ENCODE peak calls at places on chromosome X, in eight cellular contexts. One of them, this sample, is unnamed.

GRCh38 chrX:13420545-13421183 is 100.8 kb upstream of the ATXN3L start:
- DNase-seq in vagina: no peak
- DNase-seq in astrocyte: no peak
- DNase-seq in breast epithelium: no peak
- DNase-seq in fibroblast of villous mesenchyme: no peak
- DNase-seq in tibial nerve: no peak
- DNase-seq in fibroblast of mammary gland: no peak
- DNase-seq in colonic mucosa: no peak
- DNase-seq in this sample: no peak

GRCh38 chrX:9282325-9282724 is 182.5 kb upstream of the TBL1X start:
- DNase-seq in vagina: no peak
- DNase-seq in tibial nerve: peak
- DNase-seq in colonic mucosa: no peak
- DNase-seq in fibroblast of mammary gland: no peak
- DNase-seq in fibroblast of villous mesenchyme: no peak
- DNase-seq in breast epithelium: no peak
- DNase-seq in astrocyte: no peak
- DNase-seq in this sample: peak

GRCh38 chrX:16869393-16870094 is 618 bp downstream of the RBBP7 start:
- DNase-seq in fibroblast of mammary gland: no peak
- DNase-seq in breast epithelium: no peak
- DNase-seq in fibroblast of villous mesenchyme: peak
- DNase-seq in tibial nerve: no peak
- DNase-seq in astrocyte: no peak
- DNase-seq in colonic mucosa: peak
- DNase-seq in vagina: no peak
- DNase-seq in this sample: peak

GRCh38 chrX:80808160-80808735 is 1.4 kb downstream of the BRWD3 start:
- DNase-seq in vagina: no peak
- DNase-seq in tibial nerve: peak
- DNase-seq in astrocyte: peak
- DNase-seq in fibroblast of mammary gland: peak
- DNase-seq in fibroblast of villous mesenchyme: peak
- DNase-seq in colonic mucosa: peak
- DNase-seq in breast epithelium: no peak
- DNase-seq in this sample: peak

GRCh38 chrX:136347706-136348105 is 46.9 kb downstream of the ADGRG4 start:
- DNase-seq in breast epithelium: no peak
- DNase-seq in fibroblast of villous mesenchyme: no peak
- DNase-seq in astrocyte: no peak
- DNase-seq in colonic mucosa: no peak
- DNase-seq in vagina: no peak
- DNase-seq in fibroblast of mammary gland: no peak
- DNase-seq in tibial nerve: no peak
- DNase-seq in this sample: no peak

GRCh38 chrX:21153503-21153902 is 220.7 kb upstream of the CNKSR2 start:
- DNase-seq in tibial nerve: peak
- DNase-seq in fibroblast of villous mesenchyme: peak
- DNase-seq in colonic mucosa: no peak
- DNase-seq in astrocyte: peak
- DNase-seq in vagina: no peak
- DNase-seq in breast epithelium: no peak
- DNase-seq in fibroblast of mammary gland: peak
- DNase-seq in this sample: peak

GRCh38 chrX:130186645-130187044 is 14.9 kb downstream of the RAB33A start:
- DNase-seq in breast epithelium: no peak
- DNase-seq in fibroblast of villous mesenchyme: peak
- DNase-seq in colonic mucosa: no peak
- DNase-seq in vagina: no peak
- DNase-seq in fibroblast of mammary gland: no peak
- DNase-seq in astrocyte: no peak
- DNase-seq in tibial nerve: no peak
- DNase-seq in this sample: no peak

GRCh38 chrX:133321441-133321840 is 93.8 kb downstream of the GPC4 start:
- DNase-seq in astrocyte: peak
- DNase-seq in vagina: no peak
- DNase-seq in fibroblast of mammary gland: no peak
- DNase-seq in colonic mucosa: no peak
- DNase-seq in fibroblast of villous mesenchyme: no peak
- DNase-seq in tibial nerve: no peak
- DNase-seq in breast epithelium: no peak
- DNase-seq in this sample: no peak

GRCh38 chrX:109826954-109827708 is 94.1 kb upstream of the ACSL4 start:
- DNase-seq in breast epithelium: no peak
- DNase-seq in astrocyte: peak
- DNase-seq in fibroblast of villous mesenchyme: peak
- DNase-seq in colonic mucosa: no peak
- DNase-seq in vagina: no peak
- DNase-seq in fibroblast of mammary gland: peak
- DNase-seq in tibial nerve: no peak
- DNase-seq in this sample: peak

GRCh38 chrX:77505227-77505626 is 58.0 kb downstream of the FGF16 start:
- DNase-seq in tibial nerve: no peak
- DNase-seq in colonic mucosa: no peak
- DNase-seq in fibroblast of mammary gland: peak
- DNase-seq in fibroblast of villous mesenchyme: peak
- DNase-seq in astrocyte: peak
- DNase-seq in vagina: no peak
- DNase-seq in breast epithelium: no peak
- DNase-seq in this sample: peak

GRCh38 chrX:107628662-107629532 is 587 bp downstream of the PRPS1 start:
- DNase-seq in vagina: no peak
- DNase-seq in colonic mucosa: peak
- DNase-seq in fibroblast of mammary gland: peak
- DNase-seq in fibroblast of villous mesenchyme: peak
- DNase-seq in breast epithelium: no peak
- DNase-seq in astrocyte: peak
- DNase-seq in tibial nerve: peak
- DNase-seq in this sample: no peak

GRCh38 chrX:71367396-71367795 is 1.2 kb downstream of the TAF1 start:
- DNase-seq in fibroblast of villous mesenchyme: peak
- DNase-seq in tibial nerve: no peak
- DNase-seq in fibroblast of mammary gland: no peak
- DNase-seq in colonic mucosa: no peak
- DNase-seq in breast epithelium: no peak
- DNase-seq in vagina: no peak
- DNase-seq in astrocyte: no peak
- DNase-seq in this sample: peak

GRCh38 chrX:81556880-81557279 is 355.0 kb downstream of the SH3BGRL start:
- DNase-seq in tibial nerve: no peak
- DNase-seq in vagina: no peak
- DNase-seq in fibroblast of mammary gland: no peak
- DNase-seq in colonic mucosa: no peak
- DNase-seq in breast epithelium: no peak
- DNase-seq in astrocyte: no peak
- DNase-seq in fibroblast of villous mesenchyme: no peak
- DNase-seq in this sample: no peak

DNA sequence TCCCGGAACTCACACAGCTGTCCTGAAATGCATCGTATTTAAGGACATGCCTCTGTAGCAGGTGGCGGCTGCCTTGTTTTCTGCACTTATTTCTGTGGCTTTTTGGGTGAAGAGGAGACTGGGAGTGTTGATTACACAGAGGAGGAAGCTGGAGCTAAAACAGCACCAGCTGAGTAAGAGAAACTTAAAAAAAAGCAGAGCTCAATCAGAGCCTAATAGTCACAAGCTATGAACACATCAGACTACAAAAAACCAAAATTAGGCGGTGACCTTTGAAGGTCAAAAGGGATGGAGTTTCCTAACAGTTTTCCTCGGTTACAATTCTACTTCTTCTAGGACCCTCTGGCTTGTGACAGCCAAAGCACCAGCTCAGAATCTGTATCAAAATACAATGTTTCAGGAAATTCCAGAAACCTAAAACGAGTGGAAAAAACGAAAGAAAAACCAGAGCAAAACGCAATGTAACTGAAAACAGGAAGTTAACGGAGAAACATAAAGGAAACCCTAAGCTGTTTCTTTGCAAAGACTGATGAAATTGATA is 13.5 kb downstream of the PRKX start:
- DNase-seq in vagina: no peak
- DNase-seq in astrocyte: no peak
- DNase-seq in fibroblast of villous mesenchyme: peak
- DNase-seq in tibial nerve: no peak
- DNase-seq in colonic mucosa: no peak
- DNase-seq in fibroblast of mammary gland: peak
- DNase-seq in breast epithelium: no peak
- DNase-seq in this sample: peak
- H3K4me3 ChIP-seq in vagina: peak
- H3K4me3 ChIP-seq in astrocyte: no peak
- H3K4me3 ChIP-seq in fibroblast of villous mesenchyme: peak
- H3K4me3 ChIP-seq in tibial nerve: peak
- H3K4me3 ChIP-seq in colonic mucosa: peak
- H3K4me3 ChIP-seq in fibroblast of mammary gland: peak
- H3K4me3 ChIP-seq in breast epithelium: peak
- H3K4me3 ChIP-seq in this sample: peak

GRCh38 chrX:69282893-69283690 is 117.8 kb upstream of the PJA1 start:
- DNase-seq in tibial nerve: no peak
- DNase-seq in fibroblast of mammary gland: no peak
- DNase-seq in breast epithelium: no peak
- DNase-seq in astrocyte: no peak
- DNase-seq in fibroblast of villous mesenchyme: no peak
- DNase-seq in vagina: no peak
- DNase-seq in colonic mucosa: no peak
- DNase-seq in this sample: no peak
- TF ChIP-seq CTCF in tibial nerve: no peak
- TF ChIP-seq CTCF in fibroblast of mammary gland: no peak
- TF ChIP-seq CTCF in breast epithelium: no peak
- TF ChIP-seq CTCF in astrocyte: no peak
- TF ChIP-seq CTCF in fibroblast of villous mesenchyme: no peak
- TF ChIP-seq CTCF in vagina: no peak
- TF ChIP-seq CTCF in colonic mucosa: no peak
- TF ChIP-seq CTCF in this sample: no peak

GRCh38 chrX:150334998-150335397 is 28.1 kb upstream of the MAMLD1 start:
- DNase-seq in fibroblast of villous mesenchyme: no peak
- DNase-seq in astrocyte: no peak
- DNase-seq in colonic mucosa: no peak
- DNase-seq in breast epithelium: no peak
- DNase-seq in vagina: no peak
- DNase-seq in fibroblast of mammary gland: no peak
- DNase-seq in tibial nerve: no peak
- DNase-seq in this sample: no peak

GRCh38 chrX:150329888-150330287 is 33.2 kb upstream of the MAMLD1 start:
- DNase-seq in colonic mucosa: no peak
- DNase-seq in astrocyte: peak
- DNase-seq in vagina: no peak
- DNase-seq in breast epithelium: no peak
- DNase-seq in fibroblast of mammary gland: no peak
- DNase-seq in fibroblast of villous mesenchyme: no peak
- DNase-seq in tibial nerve: no peak
- DNase-seq in this sample: no peak

GRCh38 chrX:150334100-150334499 is 29.0 kb upstream of the MAMLD1 start:
- DNase-seq in fibroblast of villous mesenchyme: no peak
- DNase-seq in tibial nerve: no peak
- DNase-seq in astrocyte: no peak
- DNase-seq in fibroblast of mammary gland: peak
- DNase-seq in vagina: no peak
- DNase-seq in colonic mucosa: no peak
- DNase-seq in breast epithelium: no peak
- DNase-seq in this sample: no peak

GRCh38 chrX:150329282-150329681 is 33.8 kb upstream of the MAMLD1 start:
- DNase-seq in vagina: no peak
- DNase-seq in colonic mucosa: no peak
- DNase-seq in fibroblast of mammary gland: no peak
- DNase-seq in breast epithelium: no peak
- DNase-seq in fibroblast of villous mesenchyme: no peak
- DNase-seq in astrocyte: no peak
- DNase-seq in tibial nerve: no peak
- DNase-seq in this sample: no peak

GRCh38 chrX:150332023-150332422 is 31.1 kb upstream of the MAMLD1 start:
- DNase-seq in fibroblast of villous mesenchyme: no peak
- DNase-seq in vagina: no peak
- DNase-seq in breast epithelium: no peak
- DNase-seq in astrocyte: no peak
- DNase-seq in colonic mucosa: no peak
- DNase-seq in tibial nerve: no peak
- DNase-seq in fibroblast of mammary gland: no peak
- DNase-seq in this sample: no peak
- H3K4me3 ChIP-seq in fibroblast of villous mesenchyme: no peak
- H3K4me3 ChIP-seq in vagina: no peak
- H3K4me3 ChIP-seq in breast epithelium: no peak
- H3K4me3 ChIP-seq in astrocyte: no peak
- H3K4me3 ChIP-seq in colonic mucosa: no peak
- H3K4me3 ChIP-seq in tibial nerve: no peak
- H3K4me3 ChIP-seq in fibroblast of mammary gland: no peak
- H3K4me3 ChIP-seq in this sample: no peak

DNA sequence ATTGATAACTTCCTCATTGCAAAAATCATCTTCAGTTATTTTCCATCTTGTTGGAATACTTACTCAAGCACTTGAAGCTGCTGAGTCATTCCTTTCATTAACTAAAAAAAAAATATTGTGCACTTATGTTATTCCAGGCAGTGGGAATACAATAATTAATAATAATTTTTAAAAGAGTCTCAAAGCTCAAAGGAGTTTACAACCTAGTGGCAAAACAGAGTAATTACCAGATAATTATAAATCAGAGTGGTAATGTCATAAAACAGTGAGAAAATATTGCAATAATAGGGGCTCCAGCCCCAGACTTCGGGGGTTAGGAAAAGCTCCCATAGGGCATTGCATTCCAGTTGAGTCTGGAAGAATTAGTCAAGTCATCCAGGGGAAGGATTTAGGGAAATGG is 79.6 kb downstream of the DDX53 start:
- DNase-seq in fibroblast of mammary gland: no peak
- DNase-seq in fibroblast of villous mesenchyme: no peak
- DNase-seq in breast epithelium: no peak
- DNase-seq in colonic mucosa: no peak
- DNase-seq in vagina: no peak
- DNase-seq in tibial nerve: no peak
- DNase-seq in astrocyte: no peak
- DNase-seq in this sample: no peak
- TF ChIP-seq CTCF in fibroblast of mammary gland: no peak
- TF ChIP-seq CTCF in fibroblast of villous mesenchyme: no peak
- TF ChIP-seq CTCF in breast epithelium: no peak
- TF ChIP-seq CTCF in colonic mucosa: no peak
- TF ChIP-seq CTCF in vagina: no peak
- TF ChIP-seq CTCF in tibial nerve: no peak
- TF ChIP-seq CTCF in astrocyte: no peak
- TF ChIP-seq CTCF in this sample: no peak

GRCh38 chrX:149398027-149398426 is 107.1 kb downstream of the IDS start:
- DNase-seq in astrocyte: no peak
- DNase-seq in breast epithelium: no peak
- DNase-seq in fibroblast of villous mesenchyme: no peak
- DNase-seq in fibroblast of mammary gland: no peak
- DNase-seq in tibial nerve: no peak
- DNase-seq in vagina: no peak
- DNase-seq in colonic mucosa: no peak
- DNase-seq in this sample: no peak

DNA sequence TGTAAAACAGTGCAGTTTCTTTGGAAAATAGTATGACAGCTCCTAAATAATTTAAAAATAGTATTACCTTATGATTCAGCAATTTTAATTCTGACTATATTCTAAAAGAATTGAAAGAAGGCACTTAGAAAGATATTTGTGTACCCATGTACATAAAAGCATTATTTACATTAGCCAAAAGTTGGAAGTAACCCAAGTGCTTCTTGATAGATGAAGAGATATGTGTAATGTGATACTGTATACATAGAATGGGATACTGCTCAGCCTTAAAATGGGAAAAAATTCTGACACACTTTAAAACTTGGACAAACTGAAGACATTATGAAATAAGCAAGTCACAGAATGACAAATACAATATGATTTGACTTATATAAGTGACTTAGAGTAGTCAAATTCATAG is 112.2 kb downstream of the IDS start:
- DNase-seq in fibroblast of mammary gland: no peak
- DNase-seq in astrocyte: no peak
- DNase-seq in tibial nerve: no peak
- DNase-seq in breast epithelium: no peak
- DNase-seq in colonic mucosa: no peak
- DNase-seq in vagina: no peak
- DNase-seq in fibroblast of villous mesenchyme: no peak
- DNase-seq in this sample: no peak
- H3K4me3 ChIP-seq in fibroblast of mammary gland: no peak
- H3K4me3 ChIP-seq in astrocyte: no peak
- H3K4me3 ChIP-seq in tibial nerve: no peak
- H3K4me3 ChIP-seq in breast epithelium: no peak
- H3K4me3 ChIP-seq in colonic mucosa: no peak
- H3K4me3 ChIP-seq in vagina: no peak
- H3K4me3 ChIP-seq in fibroblast of villous mesenchyme: no peak
- H3K4me3 ChIP-seq in this sample: no peak